ENCODE peak calls at places on chromosome 15, in five cellular contexts. T is stimulated activated CD4-positive, alpha-beta T cell treated with anti-CD3 and anti-CD28 coated beads, Interleukin-15, amount 100 ng/mL, for 24 hours; V is astrocyte of the spinal cord; X is stimulated activated CD8-positive, alpha-beta memory T cell treated with anti-CD3 and anti-CD28 coated beads, Interleukin-4, amount 100 ng/mL, for 24 hours; D is activated naive CD4-positive, alpha-beta T cell. P is an unnamed sample.

GRCh38 chr15:75712668-75713337 is at the start of gene CSPG4:
- DNase-seq in T (no peak), V (peak), X (no peak), D (no peak), P (no peak)

GRCh38 chr15:51600114-51600513 is 22.5 kb downstream of the DMXL2 start:
- DNase-seq in T (peak), V (peak), X (no peak), D (no peak), P (no peak)

GRCh38 chr15:38885001-38885400 is 320.4 kb upstream of the RASGRP1 start:
- DNase-seq in T (no peak), V (peak), X (no peak), D (no peak), P (no peak)

GRCh38 chr15:34721802-34722795 is 32.7 kb downstream of the GJD2 start:
- DNase-seq in T (no peak), V (peak), X (no peak), D (no peak), P (no peak)

GRCh38 chr15:40248006-40248783 is 9.3 kb downstream of the PAK6 start:
- DNase-seq in T (no peak), V (no peak), X (no peak), D (no peak), P (no peak)

GRCh38 chr15:64004059-64004458 is 42.2 kb downstream of the DAPK2 start:
- DNase-seq in T (no peak), V (no peak), X (no peak), D (no peak), P (no peak)

GRCh38 chr15:84778194-84778593 is 29.8 kb downstream of the ZNF592 start:
- DNase-seq in T (no peak), V (no peak), X (no peak), D (no peak), P (no peak)

GRCh38 chr15:92669432-92669831 is 13.9 kb upstream of the FAM174B start:
- DNase-seq in T (no peak), V (no peak), X (no peak), D (no peak), P (no peak)

GRCh38 chr15:60614862-60615771 is 136.2 kb upstream of the ICE2 start:
- DNase-seq in T (no peak), V (no peak), X (no peak), D (no peak), P (no peak)

GRCh38 chr15:39472661-39473657 is 107.9 kb upstream of the THBS1 start:
- DNase-seq in T (no peak), V (peak), X (no peak), D (no peak), P (no peak)

GRCh38 chr15:28132524-28133275 is 33.6 kb upstream of the OCA2 start:
- DNase-seq in T (no peak), V (no peak), X (no peak), D (no peak), P (no peak)

GRCh38 chr15:62644874-62645755 is 397.4 kb upstream of the TPM1 start:
- DNase-seq in T (no peak), V (peak), X (no peak), D (no peak), P (no peak)

GRCh38 chr15:41695750-41696436 is 35.7 kb downstream of the MGA start:
- DNase-seq in T (peak), V (peak), X (peak), D (peak), P (peak)

GRCh38 chr15:83207622-83208356 is at the start of gene HDGFL3:
- DNase-seq in T (peak), V (peak), X (peak), D (no peak), P (no peak)

GRCh38 chr15:74240002-74240568 is 4.0 kb downstream of the CCDC33 start:
- DNase-seq in T (no peak), V (peak), X (no peak), D (no peak), P (peak)

GRCh38 chr15:79290642-79291275 is 8.2 kb downstream of the ANKRD34C start:
- DNase-seq in T (no peak), V (no peak), X (no peak), D (no peak), P (no peak)

GRCh38 chr15:60590935-60591490 is 112.1 kb upstream of the ICE2 start:
- DNase-seq in T (peak), V (peak), X (no peak), D (peak), P (no peak)

GRCh38 chr15:63261311-63261710 is 16.1 kb upstream of the APH1B start:
- DNase-seq in T (no peak), V (no peak), X (no peak), D (no peak), P (no peak)

GRCh38 chr15:51647128-51647562 is 24.6 kb upstream of the DMXL2 start:
- DNase-seq in T (no peak), V (peak), X (no peak), D (no peak), P (no peak)

GRCh38 chr15:73017987-73018386 is 34.3 kb upstream of the NEO1 start:
- DNase-seq in T (no peak), V (no peak), X (no peak), D (no peak), P (no peak)

GRCh38 chr15:63505842-63506222 is 1.4 kb downstream of the USP3 start:
- DNase-seq in T (no peak), V (no peak), X (no peak), D (no peak), P (no peak)

GRCh38 chr15:68056097-68056865 is 2.2 kb downstream of the PIAS1 start:
- DNase-seq in T (no peak), V (no peak), X (no peak), D (no peak), P (no peak)

GRCh38 chr15:39393575-39394335 is 187.1 kb upstream of the THBS1 start:
- DNase-seq in T (no peak), V (no peak), X (no peak), D (no peak), P (no peak)

GRCh38 chr15:52301265-52301847 is 5.8 kb upstream of the MYO5C start:
- DNase-seq in T (no peak), V (no peak), X (no peak), D (no peak), P (no peak)

GRCh38 chr15:100863406-100864198 is 16.0 kb upstream of the ALDH1A3 start:
- DNase-seq in T (no peak), V (no peak), X (no peak), D (no peak), P (no peak)

GRCh38 chr15:67840747-67841634 is 1.1 kb upstream of the RNU6-1 start:
- DNase-seq in T (peak), V (peak), X (no peak), D (no peak), P (no peak)

GRCh38 chr15:29102911-29103824 is 166.5 kb downstream of the NSMCE3 start:
- DNase-seq in T (peak), V (no peak), X (no peak), D (peak), P (no peak)

GRCh38 chr15:68672251-68672650 is 93.5 kb downstream of the CORO2B start:
- DNase-seq in T (no peak), V (no peak), X (no peak), D (no peak), P (no peak)

GRCh38 chr15:33844597-33844996 is 123.7 kb upstream of the CHRM5 start:
- DNase-seq in T (no peak), V (no peak), X (no peak), D (no peak), P (no peak)

GRCh38 chr15:72174551-72175165 is 22.9 kb downstream of the GRAMD2A start:
- DNase-seq in T (no peak), V (no peak), X (no peak), D (no peak), P (no peak)

GRCh38 chr15:92979011-92979701 is 79.0 kb downstream of the CHD2 start:
- DNase-seq in T (no peak), V (no peak), X (no peak), D (no peak), P (no peak)

GRCh38 chr15:64856429-64857145 is 14.9 kb downstream of the PLEKHO2 start:
- DNase-seq in T (no peak), V (peak), X (no peak), D (no peak), P (no peak)

GRCh38 chr15:64624242-64624641 is 151.1 kb downstream of the RBPMS2 start:
- DNase-seq in T (no peak), V (no peak), X (no peak), D (no peak), P (no peak)

GRCh38 chr15:81256916-81257315 is 60.2 kb downstream of the IL16 start:
- DNase-seq in T (no peak), V (peak), X (no peak), D (no peak), P (peak)

GRCh38 chr15:64004582-64004981 is 41.7 kb downstream of the DAPK2 start:
- DNase-seq in T (no peak), V (no peak), X (no peak), D (no peak), P (no peak)

GRCh38 chr15:79593119-79593869 is 161.2 kb downstream of the MINAR1 start:
- DNase-seq in T (no peak), V (no peak), X (no peak), D (no peak), P (no peak)

GRCh38 chr15:62616746-62617145 is 425.8 kb upstream of the TPM1 start:
- DNase-seq in T (no peak), V (no peak), X (no peak), D (no peak), P (no peak)